ENCODE peak calls at places on chromosomes 12 and 14, in eight cellular contexts. F is HEK293T; K is NCI-H1092 treated with DMSO at 0.1 percent for 48 hours; A is Peyer's patch; C is iPS DF 19.7; U is effector memory CD8-positive, alpha-beta T cell; R is fibroblast of mammary gland; T is stimulated activated CD4-positive, alpha-beta T cell treated with anti-CD3 and anti-CD28 coated beads, TNF-alpha, amount 100 ng/mL, for 24 hours. S is an unnamed sample.

GRCh38 chr14:24072436-24072835 is 1.1 kb downstream of the CPNE6 start:
- DNase-seq in F (no peak), K (peak), A (peak), C (no peak), U (no peak), R (no peak), T (no peak), S (no peak)

GRCh38 chr12:49059385-49060232 is 985 bp downstream of the KMT2D start:
- DNase-seq in F (peak), K (no peak), A (peak), C (no peak), U (no peak), R (no peak), T (no peak), S (peak)

GRCh38 chr12:24039113-24039525 is 89.6 kb upstream of the SOX5 start:
- DNase-seq in F (no peak), K (no peak), A (no peak), C (no peak), U (no peak), R (peak), T (no peak), S (no peak)

GRCh38 chr14:43132441-43132840 is 1374.6 kb downstream of the FSCB start:
- DNase-seq in F (no peak), K (no peak), A (no peak), C (no peak), U (no peak), R (no peak), T (no peak), S (no peak)

GRCh38 chr12:63013302-63013701 is 78.4 kb upstream of the PPM1H start:
- DNase-seq in F (no peak), K (no peak), A (no peak), C (no peak), U (no peak), R (no peak), T (no peak), S (no peak)

GRCh38 chr12:124543591-124544310 is 23.7 kb downstream of the NCOR2 start:
- DNase-seq in F (no peak), K (peak), A (no peak), C (no peak), U (no peak), R (peak), T (no peak), S (peak)

GRCh38 chr14:95417492-95417891 is 97.8 kb upstream of the CLMN start:
- DNase-seq in F (no peak), K (no peak), A (no peak), C (no peak), U (no peak), R (no peak), T (no peak), S (no peak)

GRCh38 chr12:101619026-101619827 is 24.5 kb downstream of the MYBPC1 start:
- DNase-seq in F (no peak), K (no peak), A (no peak), C (no peak), U (no peak), R (no peak), T (no peak), S (no peak)

GRCh38 chr12:118874698-118875548 is 106.4 kb upstream of the SRRM4 start:
- DNase-seq in F (no peak), K (no peak), A (no peak), C (peak), U (no peak), R (no peak), T (no peak), S (no peak)